ENCODE peak calls at places on chromosomes 6 and 20, in nine cellular contexts. H is CD8-positive, alpha-beta memory T cell; I is GM23248; A is heart right ventricle; J is CD4-positive, alpha-beta memory T cell; Y is neuronal stem cell; F is fibroblast of lung; D is mammary epithelial cell; T is WERI-Rb-1. C is an unnamed sample.

GRCh38 chr20:23583526-23583925 is 15.2 kb upstream of the CST9L start:
- DNase-seq in H (no peak), I (no peak), A (no peak), J (no peak), Y (no peak), F (no peak), D (peak; percentile 92), T (no peak), C (no peak)

GRCh38 chr6:117195728-117196127 is 69.6 kb upstream of the VGLL2 start:
- DNase-seq in H (no peak), I (no peak), A (no peak), J (no peak), Y (no peak), F (no peak), D (peak; percentile 53), T (no peak), C (no peak)

GRCh38 chr6:89887452-89888137 is 6.7 kb upstream of the GJA10 start:
- DNase-seq in H (peak; percentile 4), I (peak; percentile 11), A (no peak), J (peak; percentile 8), Y (no peak), F (peak; percentile 4), D (no peak), T (no peak), C (no peak)

GRCh38 chr6:109454483-109455160 is 950 bp downstream of the MICAL1 start:
- DNase-seq in H (peak; percentile 90), I (peak; percentile 69), A (peak; percentile 50), J (peak; percentile 87), Y (no peak), F (peak; percentile 20), D (no peak), T (no peak), C (peak; percentile 52)

GRCh38 chr20:10505320-10506226 is 70.5 kb downstream of the SLX4IP start:
- DNase-seq in H (no peak), I (peak; percentile 48), A (no peak), J (no peak), Y (no peak), F (no peak), D (no peak), T (no peak), C (no peak)

GRCh38 chr6:127300411-127300810 is 33.7 kb downstream of the RNF146 start:
- DNase-seq in H (no peak), I (peak; percentile 95), A (no peak), J (no peak), Y (no peak), F (peak; percentile 94), D (peak; percentile 38), T (no peak), C (no peak)

GRCh38 chr6:33192105-33192646 is at the start of gene COL11A2:
- DNase-seq in H (no peak), I (no peak), A (no peak), J (no peak), Y (no peak), F (no peak), D (no peak), T (peak; percentile 76), C (peak; percentile 31)

GRCh38 chr20:38386004-38386403 is 39.7 kb downstream of the LBP start:
- DNase-seq in H (no peak), I (no peak), A (no peak), J (no peak), Y (no peak), F (no peak), D (no peak), T (no peak), C (no peak)

GRCh38 chr20:7571521-7572065 is 368.7 kb downstream of the HAO1 start:
- DNase-seq in H (no peak), I (peak; percentile 51), A (no peak), J (no peak), Y (no peak), F (no peak), D (no peak), T (no peak), C (no peak)

GRCh38 chr6:135759831-135760230 is 91.7 kb upstream of the PDE7B start:
- DNase-seq in H (no peak), I (peak; percentile 11), A (no peak), J (no peak), Y (no peak), F (peak; percentile 17), D (peak; percentile 1), T (no peak), C (no peak)

GRCh38 chr6:119308048-119308570 is 41.5 kb downstream of the MAN1A1 start:
- DNase-seq in H (no peak), I (peak; percentile 79), A (no peak), J (no peak), Y (no peak), F (peak; percentile 76), D (peak; percentile 55), T (no peak), C (no peak)

GRCh38 chr20:61575151-61575937 is 323.3 kb downstream of the CDH4 start:
- DNase-seq in H (no peak), I (no peak), A (no peak), J (no peak), Y (no peak), F (no peak), D (no peak), T (no peak), C (no peak)

GRCh38 chr6:151027295-151027747 is 161.8 kb downstream of the MTHFD1L start:
- DNase-seq in H (no peak), I (no peak), A (no peak), J (no peak), Y (no peak), F (no peak), D (no peak), T (no peak), C (no peak)

GRCh38 chr6:45222380-45222779 is 105.8 kb upstream of the RUNX2 start:
- DNase-seq in H (no peak), I (no peak), A (no peak), J (no peak), Y (no peak), F (peak; percentile 12), D (no peak), T (no peak), C (no peak)
- H3K9me3 ChIP-seq in H (no peaks in the 10 kb centered on the region), I (no peaks in the 10 kb centered on the region), A (no peaks in the 10 kb centered on the region), J (no peaks in the 10 kb centered on the region), Y (no peaks in the 10 kb centered on the region), F (no peaks in the 10 kb centered on the region), D (no peaks in the 10 kb centered on the region), T (peaks cover 4% of the 10 kb centered on the region), C (no peaks in the 10 kb centered on the region)

DNA sequence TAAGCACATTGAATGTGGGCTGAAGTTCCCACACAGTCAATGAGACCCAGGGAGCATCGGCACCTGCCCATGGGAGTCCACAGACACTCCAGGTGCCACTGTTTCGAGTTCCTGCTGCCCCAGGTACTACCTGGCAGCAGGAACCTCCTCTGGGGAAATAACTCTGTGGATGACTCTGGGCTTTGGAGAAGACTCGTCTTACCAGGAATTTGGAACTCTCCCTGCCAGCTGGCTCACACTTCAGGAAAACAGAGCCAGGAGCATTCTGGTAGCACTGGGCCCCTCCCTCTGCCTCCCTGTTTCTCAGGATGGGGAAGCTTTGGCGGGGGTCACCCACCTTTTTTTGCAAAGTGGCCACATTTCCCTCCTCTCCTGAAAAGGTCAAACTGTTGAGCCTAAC is 69.5 kb upstream of the MC3R start:
- DNase-seq in H (no peak), I (no peak), A (no peak), J (no peak), Y (no peak), F (no peak), D (no peak), T (no peak), C (no peak)
- H3K9me3 ChIP-seq in H (no peaks in the 10 kb centered on the region), I (no peaks in the 10 kb centered on the region), A (no peaks in the 10 kb centered on the region), J (no peaks in the 10 kb centered on the region), Y (no peaks in the 10 kb centered on the region), F (no peaks in the 10 kb centered on the region), D (no peaks in the 10 kb centered on the region), T (no peaks in the 10 kb centered on the region), C (no peaks in the 10 kb centered on the region)

DNA sequence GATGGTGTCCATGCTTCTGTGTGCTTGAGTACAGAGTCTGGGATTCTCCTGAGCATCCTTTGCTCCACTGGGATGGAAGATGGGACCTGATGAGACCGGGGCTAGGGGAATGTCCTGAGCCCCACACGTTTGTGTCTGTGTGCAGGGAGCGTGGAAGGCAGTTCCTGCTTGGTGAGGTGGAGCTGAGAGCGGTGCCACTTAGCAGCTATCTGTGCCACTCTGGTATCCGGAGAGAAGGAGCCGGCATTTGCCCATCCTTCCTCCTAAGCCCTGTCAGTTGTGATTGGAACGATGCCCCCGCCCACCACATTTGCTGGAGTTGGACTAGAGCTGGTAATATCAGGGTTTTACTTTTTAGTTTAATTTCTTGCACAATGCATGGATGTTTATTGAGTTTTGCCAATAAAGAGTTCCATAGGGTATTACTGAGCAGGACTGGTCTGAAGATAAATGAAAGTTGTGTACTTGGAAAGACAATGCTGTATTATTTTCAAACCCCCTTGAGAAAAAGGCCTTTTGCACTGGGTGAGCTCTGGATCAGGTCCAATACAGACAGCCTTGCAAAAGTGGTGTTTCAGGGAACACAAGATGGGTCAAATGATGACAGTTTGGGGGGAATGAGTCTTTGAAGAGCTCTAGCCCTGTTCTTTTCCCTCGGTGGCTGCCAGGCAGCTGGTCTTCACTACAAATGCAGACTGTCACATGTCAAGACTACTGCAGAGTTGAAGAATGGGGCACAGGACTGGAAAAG is 130.8 kb downstream of the SYCP2 start:
- DNase-seq in H (no peak), I (no peak), A (no peak), J (no peak), Y (no peak), F (no peak), D (no peak), T (no peak), C (no peak)
- H3K9me3 ChIP-seq in H (no peaks in the 10 kb centered on the region), I (no peaks in the 10 kb centered on the region), A (no peaks in the 10 kb centered on the region), J (no peaks in the 10 kb centered on the region), Y (no peaks in the 10 kb centered on the region), F (no peaks in the 10 kb centered on the region), D (peaks cover 9% of the 10 kb centered on the region), T (peaks cover 10% of the 10 kb centered on the region), C (peaks cover 6% of the 10 kb centered on the region)

GRCh38 chr20:59698598-59698997 is 94.3 kb downstream of the PHACTR3 start:
- DNase-seq in H (no peak), I (no peak), A (no peak), J (no peak), Y (no peak), F (no peak), D (no peak), T (no peak), C (no peak)

GRCh38 chr20:59701236-59701635 is 96.9 kb downstream of the PHACTR3 start:
- DNase-seq in H (no peak), I (no peak), A (no peak), J (no peak), Y (no peak), F (no peak), D (no peak), T (no peak), C (no peak)

GRCh38 chr20:59696476-59696875 is 92.1 kb downstream of the PHACTR3 start:
- DNase-seq in H (no peak), I (no peak), A (no peak), J (no peak), Y (no peak), F (no peak), D (no peak), T (no peak), C (no peak)

GRCh38 chr20:59693587-59693986 is 89.2 kb downstream of the PHACTR3 start:
- DNase-seq in H (no peak), I (no peak), A (no peak), J (no peak), Y (no peak), F (no peak), D (no peak), T (no peak), C (no peak)

DNA sequence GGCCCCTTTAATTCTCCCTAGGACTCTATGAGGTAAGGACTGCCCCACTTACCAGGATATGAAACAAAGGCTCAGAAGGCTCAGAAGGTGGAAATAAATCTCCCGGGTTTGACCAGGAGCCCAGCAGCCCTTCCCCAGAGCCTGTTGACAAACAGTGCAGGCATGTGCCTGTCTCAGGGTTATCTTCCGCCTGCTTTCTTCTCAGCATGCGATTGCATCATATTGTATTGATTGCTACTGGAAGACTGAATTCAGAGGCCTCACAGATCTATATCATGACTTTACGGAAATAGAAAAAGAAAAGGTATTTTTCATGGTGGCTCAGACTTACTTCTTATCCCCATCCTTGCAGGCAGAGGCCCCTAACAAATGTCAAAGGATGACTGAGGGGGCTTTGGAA is 92.7 kb downstream of the PHACTR3 start:
- DNase-seq in H (no peak), I (no peak), A (no peak), J (no peak), Y (no peak), F (no peak), D (no peak), T (no peak), C (no peak)
- H3K9me3 ChIP-seq in H (no peaks in the 10 kb centered on the region), I (no peaks in the 10 kb centered on the region), A (no peaks in the 10 kb centered on the region), J (no peaks in the 10 kb centered on the region), Y (peaks cover 18% of the 10 kb centered on the region), F (no peaks in the 10 kb centered on the region), D (no peaks in the 10 kb centered on the region), T (no peaks in the 10 kb centered on the region), C (no peaks in the 10 kb centered on the region)

C was measured in T-helper 17 cell.